ENCODE peak calls at places on chromosomes 13 and 19, in four cellular contexts. S is NCI-H1092; D is stimulated activated CD4-positive, alpha-beta T cell treated with anti-CD3 and anti-CD28 coated beads, Interleukin-1b, Interleukin-23, amount 100 ng/mL, for 1 hour; C is HCEC 1CT. A is an unnamed sample.

GRCh38 chr13:95791084-95791722 is 114.3 kb downstream of the DNAJC3 start:
- DNase-seq in D (no peak), C (no peak), S (no peak), A (no peak)

GRCh38 chr13:114005206-114005720 is 31.4 kb upstream of the C13orf46 start:
- DNase-seq in C (no peak), S (no peak), D (no peak), A (no peak)

GRCh38 chr19:46355234-46355990 is 8.5 kb downstream of the PPP5C start:
- DNase-seq in D (no peak), S (no peak), C (no peak), A (no peak)

GRCh38 chr13:63048648-63049047 is 1633.0 kb upstream of the PCDH20 start:
- DNase-seq in D (no peak), C (no peak), S (no peak), A (no peak)

GRCh38 chr19:11268783-11269267 is 6.5 kb upstream of the DOCK6 start:
- DNase-seq in D (no peak), C (peak; percentile 86), S (no peak), A (peak; percentile 87)

GRCh38 chr13:111120422-111120821 is 5.3 kb downstream of the ARHGEF7 start:
- DNase-seq in S (no peak), C (no peak), D (no peak), A (no peak)

GRCh38 chr19:47518139-47518538 is 3.3 kb upstream of the NAPA start:
- DNase-seq in D (no peak), S (no peak), C (no peak), A (no peak)

GRCh38 chr13:97241761-97242160 is 19.6 kb downstream of the MBNL2 start:
- DNase-seq in D (no peak), S (no peak), C (no peak), A (no peak)

GRCh38 chr19:50162988-50163387 is at the start of gene IZUMO2:
- DNase-seq in C (no peak), D (no peak), S (no peak), A (no peak)

GRCh38 chr19:43651758-43652545 is 12.3 kb upstream of the CADM4 start:
- DNase-seq in S (peak; percentile 20), D (no peak), C (peak; percentile 56), A (no peak)

GRCh38 chr13:112747256-112747655 is 57.4 kb downstream of the ATP11A start:
- DNase-seq in S (no peak), D (no peak), C (no peak), A (no peak)

GRCh38 chr13:100388923-100389322 is 199.7 kb downstream of the GGACT start:
- DNase-seq in C (peak; percentile 38), D (no peak), S (no peak), A (no peak)

GRCh38 chr19:49677901-49678674 is 1.0 kb downstream of the PRMT1 start:
- DNase-seq in S (peak; percentile 56), D (no peak), C (peak; percentile 41), A (peak; percentile 83)

GRCh38 chr13:24148414-24149305 is 11.9 kb upstream of the SPATA13 start:
- DNase-seq in C (peak; percentile 97), S (no peak), D (no peak), A (no peak)

GRCh38 chr13:34412817-34413365 is 529.2 kb upstream of the NBEA start:
- DNase-seq in D (no peak), C (no peak), S (no peak), A (no peak)

GRCh38 chr13:72504026-72504925 is 223.2 kb downstream of the MZT1 start:
- DNase-seq in D (no peak), C (no peak), S (no peak), A (no peak)

GRCh38 chr13:113973218-113974164 is at the start of gene C13orf46:
- DNase-seq in C (no peak), D (no peak), S (no peak), A (peak; percentile 43)

GRCh38 chr19:52734340-52734892 is 428 bp downstream of the ZNF611 start:
- DNase-seq in S (no peak), D (no peak), C (peak; percentile 1), A (peak; percentile 70)

GRCh38 chr19:39195755-39196154 is 1.0 kb upstream of the NCCRP1 start:
- DNase-seq in D (no peak), S (no peak), C (no peak), A (no peak)

GRCh38 chr19:50772408-50773311 is 2.4 kb downstream of the GPR32 start:
- DNase-seq in D (no peak), S (no peak), C (peak; percentile 12), A (no peak)

GRCh38 chr19:33241530-33242101 is 16.0 kb upstream of the SLC7A10 start:
- DNase-seq in S (no peak), D (no peak), C (no peak), A (peak; percentile 67)

GRCh38 chr19:18745931-18746330 is 45.2 kb downstream of the COMP start:
- DNase-seq in D (no peak), S (no peak), C (no peak), A (peak; percentile 32)

GRCh38 chr19:51514866-51515481 is 13.4 kb upstream of the SIGLEC12 start:
- DNase-seq in D (no peak), S (no peak), C (peak; percentile 24), A (no peak)